ENCODE peak calls at places on chromosomes 2 and 18, in four cellular contexts. F is choroid plexus epithelial cell, Y is lower lobe of right lung, S is fibroblast of pulmonary artery. K is an unnamed sample.

GRCh38 chr2:85583667-85584353 is 421 bp upstream of the VAMP5 start:
- DNase-seq in F (no peak), S (no peak), Y (no peak), K (no peak)

GRCh38 chr2:162007447-162008040 is 66.5 kb downstream of the DPP4 start:
- DNase-seq in Y (no peak), S (peak), F (peak), K (no peak)

GRCh38 chr18:76374330-76375281 is 120.4 kb downstream of the ZNF516 start:
- DNase-seq in Y (no peak), S (no peak), F (no peak), K (no peak)

GRCh38 chr2:47657886-47658577 is 124.9 kb upstream of the MSH6 start:
- DNase-seq in Y (no peak), F (no peak), S (no peak), K (no peak)

GRCh38 chr18:5073026-5073944 is 123.8 kb downstream of the AKAIN1 start:
- DNase-seq in S (peak), Y (no peak), F (peak), K (no peak)

GRCh38 chr2:120779781-120780283 is 44.2 kb downstream of the GLI2 start:
- DNase-seq in Y (no peak), F (peak), S (peak), K (peak)

GRCh38 chr2:230974096-230974913 is 21.6 kb upstream of the SPATA3 start:
- DNase-seq in F (peak), S (peak), Y (no peak), K (no peak)

GRCh38 chr2:23603581-23603980 is 218.6 kb downstream of the KLHL29 start:
- DNase-seq in S (no peak), F (no peak), Y (peak), K (no peak)

GRCh38 chr2:43948370-43948769 is 47.4 kb downstream of the LRPPRC start:
- DNase-seq in S (no peak), F (no peak), Y (no peak), K (no peak)

GRCh38 chr18:70195014-70195614 is 10.4 kb downstream of the RTTN start:
- DNase-seq in F (no peak), S (no peak), Y (no peak), K (no peak)

GRCh38 chr2:85222792-85223191 is 89.6 kb downstream of the TCF7L1 start:
- DNase-seq in F (no peak), S (peak), Y (no peak), K (no peak)

GRCh38 chr2:88690591-88691338 is 708 bp upstream of the RPIA start:
- DNase-seq in Y (peak), F (peak), S (peak), K (peak)

GRCh38 chr18:1018211-1018651 is 113.6 kb downstream of the ADCYAP1 start:
- DNase-seq in Y (no peak), S (peak), F (peak), K (no peak)

GRCh38 chr2:233422649-233423435 is 68.5 kb downstream of the DGKD start:
- DNase-seq in S (no peak), F (no peak), Y (no peak), K (no peak)

GRCh38 chr2:174681983-174682577 is 82.2 kb downstream of the CHRNA1 start:
- DNase-seq in Y (peak), S (peak), F (no peak), K (no peak)

GRCh38 chr2:129396980-129397599 is 582.4 kb upstream of the RAB6C start:
- DNase-seq in F (peak), Y (no peak), S (peak), K (peak)

GRCh38 chr2:178295911-178296310 is 101.6 kb downstream of the OSBPL6 start:
- DNase-seq in F (no peak), S (no peak), Y (no peak), K (no peak)

GRCh38 chr2:197435598-197436435 is 989 bp upstream of the SF3B1 start:
- DNase-seq in S (no peak), F (no peak), Y (no peak), K (no peak)

GRCh38 chr2:217932661-217933325 is 70.0 kb downstream of the TNS1 start:
- DNase-seq in S (peak), F (no peak), Y (no peak), K (peak)

GRCh38 chr2:36918307-36918706 is 48.0 kb downstream of the STRN start:
- DNase-seq in Y (no peak), S (no peak), F (peak), K (no peak)

GRCh38 chr18:23211146-23211545 is 75.9 kb downstream of the CABLES1 start:
- DNase-seq in F (no peak), Y (no peak), S (no peak), K (no peak)

GRCh38 chr2:61493523-61493942 is 22.6 kb upstream of the USP34 start:
- DNase-seq in Y (no peak), F (peak), S (peak), K (no peak)

GRCh38 chr2:220855296-220855695 is 716.8 kb downstream of the EPHA4 start:
- DNase-seq in Y (no peak), F (peak), S (peak), K (no peak)

GRCh38 chr2:134014196-134014960 is 239.5 kb upstream of the MGAT5 start:
- DNase-seq in F (peak), S (no peak), Y (no peak), K (no peak)